ENCODE peak calls at places on chromosome 17, in eight cellular contexts. E is SK-N-SH, K is prostate gland, A is upper lobe of left lung, U is sigmoid colon, R is esophagus muscularis mucosa, V is HepG2, T is transverse colon. Z is an unnamed sample.

GRCh38 chr17:5254903-5255521 is 20.4 kb upstream of the SCIMP start:
- DNase-seq in T (no peak), A (no peak), K (no peak), R (no peak), U (no peak), E (no peak), V (no peak), Z (no peak)

GRCh38 chr17:15467592-15467991 is at the start of gene CDRT4:
- DNase-seq in E (no peak), T (no peak), A (no peak), R (no peak), K (no peak), U (no peak), V (no peak), Z (no peak)

GRCh38 chr17:6392609-6393367 is 42.1 kb downstream of the AIPL1 start:
- DNase-seq in T (no peak), V (peak), E (no peak), U (no peak), K (no peak), R (no peak), A (no peak), Z (no peak)

GRCh38 chr17:66967867-66968543 is 3.5 kb downstream of the CACNG4 start:
- DNase-seq in U (no peak), T (no peak), K (no peak), R (no peak), V (no peak), E (no peak), A (no peak), Z (no peak)

GRCh38 chr17:57408064-57408811 is 151.9 kb downstream of the MSI2 start:
- DNase-seq in T (peak), E (no peak), R (no peak), K (peak), V (peak), A (no peak), U (no peak), Z (no peak)

GRCh38 chr17:64491034-64491860 is 5.6 kb downstream of the POLG2 start:
- DNase-seq in U (no peak), T (peak), R (no peak), V (peak), K (no peak), E (no peak), A (no peak), Z (no peak)

GRCh38 chr17:13153036-13153435 is 135.2 kb upstream of the ELAC2 start:
- DNase-seq in E (no peak), V (no peak), A (no peak), K (no peak), T (no peak), U (no peak), R (no peak), Z (no peak)

GRCh38 chr17:74860229-74860998 is 729 bp upstream of the GRIN2C start:
- DNase-seq in T (no peak), R (no peak), E (peak), A (no peak), U (no peak), V (no peak), K (no peak), Z (no peak)

GRCh38 chr17:71527311-71527710 is 593.5 kb upstream of the SOX9 start:
- DNase-seq in U (no peak), E (no peak), T (no peak), R (no peak), V (no peak), A (no peak), K (no peak), Z (no peak)

GRCh38 chr17:21240375-21241055 is 12.7 kb downstream of the NATD1 start:
- DNase-seq in T (no peak), K (no peak), V (no peak), E (no peak), R (no peak), A (no peak), U (no peak), Z (no peak)

GRCh38 chr17:34579979-34580684 is 750 bp downstream of the TMEM132E start:
- DNase-seq in A (peak), V (no peak), R (no peak), U (no peak), T (no peak), E (peak), K (peak), Z (no peak)

GRCh38 chr17:48160177-48160967 is 52.8 kb downstream of the SNX11 start:
- DNase-seq in U (no peak), T (peak), A (no peak), R (no peak), E (no peak), K (no peak), V (no peak), Z (peak)

GRCh38 chr17:75250009-75250471 is 11.4 kb downstream of the GGA3 start:
- DNase-seq in V (no peak), T (peak), A (no peak), U (no peak), R (no peak), E (no peak), K (no peak), Z (peak)

GRCh38 chr17:864315-864714 is 82.2 kb downstream of the MRM3 start:
- DNase-seq in A (no peak), V (no peak), R (no peak), E (peak), K (no peak), U (no peak), T (no peak), Z (no peak)

GRCh38 chr17:31564291-31564690 is 172.8 kb downstream of the RAB11FIP4 start:
- DNase-seq in R (no peak), U (no peak), V (no peak), A (no peak), T (no peak), K (no peak), E (no peak), Z (no peak)

GRCh38 chr17:34499576-34499975 is 79.8 kb upstream of the TMEM132E start:
- DNase-seq in U (no peak), T (no peak), K (no peak), R (no peak), A (no peak), V (no peak), E (no peak), Z (no peak)

GRCh38 chr17:60170835-60171752 is 21.3 kb downstream of the CA4 start:
- DNase-seq in E (peak), V (no peak), K (no peak), U (no peak), A (no peak), R (no peak), T (no peak), Z (peak)

GRCh38 chr17:41695954-41696720 is 7.5 kb downstream of the EIF1 start:
- DNase-seq in E (peak), V (peak), U (peak), T (peak), K (no peak), R (no peak), A (no peak), Z (peak)

GRCh38 chr17:74514632-74515035 is 16.6 kb downstream of the CD300LB start:
- DNase-seq in U (peak), K (no peak), T (no peak), R (no peak), A (no peak), E (no peak), V (no peak), Z (peak)

GRCh38 chr17:18949566-18949965 is 2.4 kb upstream of the SLC5A10 start:
- DNase-seq in A (no peak), U (no peak), V (no peak), R (no peak), E (no peak), T (no peak), K (no peak), Z (no peak)

GRCh38 chr17:67496286-67496685 is 119.2 kb downstream of the PITPNC1 start:
- DNase-seq in A (no peak), R (no peak), E (no peak), U (no peak), V (peak), T (no peak), K (no peak), Z (no peak)

GRCh38 chr17:39591958-39592954 is 15.5 kb downstream of the NEUROD2 start:
- DNase-seq in R (no peak), A (peak), V (peak), U (no peak), K (no peak), T (peak), E (peak), Z (peak)

GRCh38 chr17:13786000-13786598 is 184.4 kb upstream of the HS3ST3A1 start:
- DNase-seq in R (no peak), T (no peak), A (peak), E (no peak), K (no peak), U (no peak), V (no peak), Z (no peak)

GRCh38 chr17:15744091-15744676 is 12.1 kb downstream of the TBC1D26 start:
- DNase-seq in R (no peak), A (no peak), U (no peak), T (no peak), V (no peak), E (peak), K (no peak), Z (no peak)

GRCh38 chr17:61253937-61254677 is 145.5 kb upstream of the TBX2 start:
- DNase-seq in E (no peak), U (no peak), A (peak), V (no peak), T (peak), R (no peak), K (no peak), Z (no peak)

GRCh38 chr17:4090898-4091297 is 51.9 kb downstream of the ZZEF1 start:
- DNase-seq in T (no peak), E (no peak), V (no peak), K (no peak), R (no peak), A (no peak), U (no peak), Z (no peak)

GRCh38 chr17:66002807-66003206 is 189.1 kb downstream of the CEP112 start:
- DNase-seq in R (no peak), E (no peak), U (no peak), T (no peak), A (no peak), K (no peak), V (no peak), Z (no peak)

GRCh38 chr17:77318491-77319210 is 177.9 kb downstream of the SEC14L1 start:
- DNase-seq in K (no peak), U (peak), R (no peak), V (no peak), T (peak), A (no peak), E (peak), Z (peak)

GRCh38 chr17:64964796-64965195 is 45.5 kb upstream of the LRRC37A3 start:
- DNase-seq in A (no peak), T (no peak), R (no peak), U (no peak), V (no peak), K (no peak), E (no peak), Z (no peak)

GRCh38 chr17:62901544-62901943 is 64.5 kb upstream of the TANC2 start:
- DNase-seq in R (no peak), A (no peak), V (no peak), E (no peak), U (no peak), K (no peak), T (no peak), Z (no peak)

GRCh38 chr17:17420561-17421269 is 56.1 kb upstream of the MED9 start:
- DNase-seq in V (no peak), T (no peak), A (no peak), K (no peak), U (peak), E (no peak), R (no peak), Z (no peak)

GRCh38 chr17:13544292-13544691 is 57.4 kb downstream of the HS3ST3A1 start:
- DNase-seq in K (peak), E (no peak), V (no peak), A (peak), U (peak), R (peak), T (peak), Z (no peak)

GRCh38 chr17:48052956-48053757 is 5.0 kb downstream of the NFE2L1 start:
- DNase-seq in R (no peak), U (peak), A (no peak), T (peak), E (peak), K (peak), V (peak), Z (peak)

GRCh38 chr17:63516910-63517824 is 6.0 kb upstream of the KCNH6 start:
- DNase-seq in T (no peak), R (no peak), K (no peak), V (peak), U (no peak), A (no peak), E (no peak), Z (no peak)

GRCh38 chr17:80832888-80833583 is 158.6 kb upstream of the CHMP6 start:
- DNase-seq in K (peak), E (peak), A (peak), U (peak), V (peak), R (peak), T (peak), Z (peak)
- TF ChIP-seq CTCF in K (no peak), E (no peak), A (no peak), U (no peak), V (no peak), R (no peak), T (no peak), Z (no peak)

GRCh38 chr17:2264023-2264860 is 39.3 kb downstream of the SMG6 start:
- DNase-seq in K (no peak), T (no peak), A (no peak), V (no peak), E (no peak), R (no peak), U (no peak), Z (no peak)
- TF ChIP-seq POLR2AphosphoS5 in K (no peak), T (no peak), A (no peak), V (no peak), E (no peak), R (no peak), U (no peak), Z (no peak)

GRCh38 chr17:79413591-79413990 is 197.3 kb downstream of the RBFOX3 start:
- DNase-seq in K (peak), U (no peak), A (peak), E (peak), T (no peak), V (no peak), R (no peak), Z (no peak)
- TF ChIP-seq CTCF in K (no peak), U (no peak), A (no peak), E (no peak), T (no peak), V (no peak), R (no peak), Z (no peak)

DNA sequence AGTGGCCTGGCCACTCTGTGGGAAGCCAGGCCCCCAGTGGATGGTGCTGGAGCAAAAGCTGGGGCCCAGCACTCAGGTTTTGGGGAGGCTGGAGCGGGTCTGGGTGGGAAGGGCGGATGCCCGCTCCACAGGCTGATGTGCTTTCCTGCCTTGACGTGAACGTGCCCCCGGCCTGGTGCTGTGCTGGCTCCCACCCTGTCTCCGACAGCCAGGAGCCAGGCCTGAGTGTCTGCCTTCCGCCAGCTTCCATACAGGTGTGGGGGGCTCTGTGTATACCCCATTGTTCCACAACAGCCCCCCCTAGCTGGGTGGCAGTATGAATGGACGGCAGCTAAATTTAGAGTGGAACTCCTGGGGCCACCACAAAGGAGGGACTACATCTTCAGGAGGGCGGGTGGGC is 20.0 kb downstream of the HIC1 start:
- DNase-seq in U (no peak), R (no peak), T (no peak), K (no peak), V (no peak), E (no peak), A (peak), Z (no peak)
- TF ChIP-seq POLR2AphosphoS5 in U (no peak), R (no peak), T (no peak), K (no peak), V (no peak), E (no peak), A (no peak), Z (no peak)

GRCh38 chr17:9906616-9907015 is 1.5 kb upstream of the RCVRN start:
- DNase-seq in R (no peak), V (no peak), U (no peak), E (no peak), K (no peak), T (no peak), A (no peak), Z (no peak)

GRCh38 chr17:9907131-9907530 is 2.1 kb upstream of the RCVRN start:
- DNase-seq in K (no peak), R (no peak), A (no peak), V (no peak), T (no peak), U (no peak), E (no peak), Z (no peak)

GRCh38 chr17:9905078-9905415 is at the start of gene RCVRN:
- DNase-seq in R (no peak), E (no peak), K (no peak), T (no peak), A (peak), V (no peak), U (no peak), Z (no peak)

GRCh38 chr17:9904277-9905077 is 594 bp downstream of the RCVRN start:
- DNase-seq in R (no peak), A (peak), U (no peak), K (no peak), T (no peak), V (no peak), E (no peak), Z (no peak)

GRCh38 chr17:9905902-9906301 is 831 bp upstream of the RCVRN start:
- DNase-seq in R (no peak), T (no peak), E (peak), V (peak), K (no peak), A (no peak), U (no peak), Z (no peak)
- TF ChIP-seq CTCF in R (peak), T (peak), E (peak), V (peak), K (peak), A (peak), U (no peak), Z (no peak)

GRCh38 chr17:42783778-42784138 is 3.3 kb downstream of the WNK4 start:
- DNase-seq in U (no peak), K (no peak), T (no peak), R (no peak), V (no peak), A (no peak), E (no peak), Z (no peak)

GRCh38 chr17:42782402-42783061 is 2.1 kb downstream of the WNK4 start:
- DNase-seq in K (no peak), U (no peak), R (no peak), A (peak), T (no peak), V (peak), E (no peak), Z (no peak)

GRCh38 chr17:42784361-42784760 is 4.0 kb downstream of the WNK4 start:
- DNase-seq in V (no peak), R (no peak), U (no peak), T (no peak), K (no peak), A (peak), E (no peak), Z (no peak)

GRCh38 chr17:42781639-42782401 is 1.4 kb downstream of the WNK4 start:
- DNase-seq in A (peak), R (no peak), V (no peak), K (peak), E (peak), U (no peak), T (peak), Z (peak)

GRCh38 chr17:42783062-42783777 is 2.8 kb downstream of the WNK4 start:
- DNase-seq in V (no peak), K (no peak), R (no peak), A (no peak), E (no peak), U (no peak), T (no peak), Z (no peak)
- TF ChIP-seq POLR2AphosphoS5 in V (no peak), K (no peak), R (no peak), A (no peak), E (peak), U (no peak), T (no peak), Z (no peak)

DNA sequence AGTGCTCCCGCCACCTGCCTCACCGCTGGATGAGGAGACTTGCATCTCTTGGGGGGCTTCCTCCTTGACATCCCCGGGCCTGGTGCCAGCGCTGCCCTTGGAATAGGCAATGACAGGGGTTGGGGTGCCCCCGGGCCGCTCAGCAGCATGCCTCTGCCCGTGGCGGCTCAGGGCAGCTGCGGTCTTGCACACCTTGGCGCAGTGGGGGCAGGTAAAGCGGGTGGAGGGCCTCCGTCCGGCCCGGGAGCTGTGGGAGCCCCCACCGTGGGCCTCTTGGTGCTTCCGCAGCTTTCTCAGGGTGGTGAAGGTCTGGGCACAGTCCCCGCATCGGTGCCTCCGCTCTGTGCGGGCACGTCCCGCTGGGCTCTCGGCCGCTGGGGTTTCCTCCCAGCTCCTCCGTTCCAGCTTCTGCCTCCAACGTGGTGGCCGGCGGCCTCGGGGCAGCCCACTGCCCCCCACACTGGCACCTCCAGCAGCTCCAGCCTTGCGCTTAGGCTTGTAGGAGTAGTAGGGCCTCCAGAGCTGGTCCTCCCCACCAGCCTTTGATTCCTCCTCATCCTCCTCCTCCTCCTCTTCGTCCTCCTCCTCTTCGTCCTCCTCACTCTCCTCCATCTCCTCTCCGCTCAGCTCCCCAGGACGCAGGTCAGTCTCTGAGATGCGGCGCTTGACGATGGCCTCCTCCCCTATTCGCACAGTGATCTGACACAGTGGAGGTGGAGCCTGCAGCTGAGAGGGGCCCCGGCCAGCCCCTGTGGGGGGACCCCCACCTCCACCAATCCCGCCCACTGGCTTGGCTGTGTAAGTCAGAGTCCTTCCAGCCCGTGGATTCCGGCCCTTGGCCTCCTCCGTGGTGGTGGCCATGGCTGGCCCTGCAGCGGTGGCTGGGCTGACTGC is 16.7 kb downstream of the ZBTB4 start:
- DNase-seq in E (no peak), T (no peak), U (no peak), V (no peak), A (peak), R (no peak), K (no peak), Z (no peak)
- TF ChIP-seq CTCF in E (no peak), T (no peak), U (no peak), V (no peak), A (no peak), R (no peak), K (no peak), Z (no peak)

GRCh38 chr17:51442112-51442865 is 181.9 kb downstream of the UTP18 start:
- DNase-seq in K (no peak), V (no peak), U (no peak), A (no peak), R (peak), E (no peak), T (no peak), Z (no peak)

GRCh38 chr17:51435171-51435552 is 174.8 kb downstream of the UTP18 start:
- DNase-seq in A (no peak), U (no peak), V (no peak), T (no peak), K (no peak), R (peak), E (no peak), Z (no peak)

GRCh38 chr17:51435641-51436091 is 175.3 kb downstream of the UTP18 start:
- DNase-seq in A (no peak), T (peak), U (no peak), R (peak), V (peak), K (peak), E (peak), Z (peak)

GRCh38 chr17:51441431-51441830 is 181.1 kb downstream of the UTP18 start:
- DNase-seq in A (no peak), R (peak), V (no peak), T (no peak), U (no peak), K (no peak), E (no peak), Z (no peak)

GRCh38 chr17:51439395-51440229 is 179.3 kb downstream of the UTP18 start:
- DNase-seq in R (peak), A (no peak), E (no peak), K (no peak), V (no peak), U (no peak), T (no peak), Z (no peak)
- TF ChIP-seq POLR2AphosphoS5 in R (no peak), A (no peak), E (no peak), K (no peak), V (no peak), U (no peak), T (no peak), Z (no peak)